ENCODE peak calls at places on chromosomes 12 and 14, in seven cellular contexts. One of them, this sample, is unnamed.
A peak's percentile ranks its signal among the peaks of the same experiment; 100 is the strongest.

GRCh38 chr12:126747530-126748149 is 1519.3 kb upstream of the TMEM132C start:
- DNase-seq in pancreas: peak; percentile 55
- DNase-seq in endothelial cell: no peak
- DNase-seq in GM12865: peak; percentile 49
- DNase-seq in brain pericyte: no peak
- DNase-seq in activated naive CD4-positive, alpha-beta T cell: no peak
- DNase-seq in globus pallidus: peak; percentile 22
- DNase-seq in this sample: peak; percentile 83

GRCh38 chr12:109892748-109893147 is 7.3 kb upstream of the TCHP start:
- DNase-seq in brain pericyte: no peak
- DNase-seq in activated naive CD4-positive, alpha-beta T cell: no peak
- DNase-seq in endothelial cell: no peak
- DNase-seq in globus pallidus: no peak
- DNase-seq in pancreas: no peak
- DNase-seq in GM12865: peak; percentile 90
- DNase-seq in this sample: no peak

GRCh38 chr14:49623941-49624806 is 3.6 kb downstream of the MGAT2 start:
- DNase-seq in globus pallidus: no peak
- DNase-seq in pancreas: no peak
- DNase-seq in brain pericyte: no peak
- DNase-seq in activated naive CD4-positive, alpha-beta T cell: no peak
- DNase-seq in endothelial cell: no peak
- DNase-seq in GM12865: peak; percentile 66
- DNase-seq in this sample: no peak

GRCh38 chr12:92146497-92146828 is 817 bp upstream of the BTG1 start:
- DNase-seq in activated naive CD4-positive, alpha-beta T cell: no peak
- DNase-seq in pancreas: no peak
- DNase-seq in brain pericyte: no peak
- DNase-seq in endothelial cell: no peak
- DNase-seq in GM12865: no peak
- DNase-seq in globus pallidus: no peak
- DNase-seq in this sample: no peak

GRCh38 chr12:93107514-93107942 is 178.4 kb upstream of the EEA1 start:
- DNase-seq in endothelial cell: no peak
- DNase-seq in activated naive CD4-positive, alpha-beta T cell: no peak
- DNase-seq in pancreas: no peak
- DNase-seq in brain pericyte: no peak
- DNase-seq in GM12865: no peak
- DNase-seq in globus pallidus: no peak
- DNase-seq in this sample: no peak

GRCh38 chr12:112998997-112999767 is 20.9 kb downstream of the OAS2 start:
- DNase-seq in brain pericyte: no peak
- DNase-seq in globus pallidus: no peak
- DNase-seq in endothelial cell: no peak
- DNase-seq in GM12865: peak; percentile 82
- DNase-seq in activated naive CD4-positive, alpha-beta T cell: no peak
- DNase-seq in pancreas: no peak
- DNase-seq in this sample: no peak

GRCh38 chr12:21912318-21912717 is 28.9 kb downstream of the ABCC9 start:
- DNase-seq in globus pallidus: no peak
- DNase-seq in pancreas: no peak
- DNase-seq in brain pericyte: no peak
- DNase-seq in endothelial cell: no peak
- DNase-seq in GM12865: no peak
- DNase-seq in activated naive CD4-positive, alpha-beta T cell: no peak
- DNase-seq in this sample: no peak

GRCh38 chr12:21647179-21647578 is 10.5 kb downstream of the LDHB start:
- DNase-seq in globus pallidus: no peak
- DNase-seq in endothelial cell: no peak
- DNase-seq in pancreas: no peak
- DNase-seq in GM12865: no peak
- DNase-seq in brain pericyte: no peak
- DNase-seq in activated naive CD4-positive, alpha-beta T cell: no peak
- DNase-seq in this sample: no peak

GRCh38 chr12:6295187-6295811 is 15.2 kb upstream of the PLEKHG6 start:
- DNase-seq in brain pericyte: no peak
- DNase-seq in GM12865: no peak
- DNase-seq in globus pallidus: no peak
- DNase-seq in pancreas: peak; percentile 61
- DNase-seq in activated naive CD4-positive, alpha-beta T cell: no peak
- DNase-seq in endothelial cell: peak; percentile 54
- DNase-seq in this sample: no peak